ENCODE peak calls at places on chromosomes 4 and X, in six cellular contexts. F is choroid plexus epithelial cell, O is activated gamma-delta T cell treated with Interleukin-2 at 50 U/mL for 16 hours, S is erythroblast, G is NCI-H2029, J is HEK293T. D is an unnamed sample.

GRCh38 chr4:174332741-174333493 is 49.2 kb downstream of the CEP44 start:
- DNase-seq in F (peak), S (no peak), G (no peak), J (no peak), O (no peak), D (no peak)

GRCh38 chrX:27917713-27918500 is 63.3 kb downstream of the DCAF8L1 start:
- DNase-seq in O (no peak), F (no peak), J (no peak), G (no peak), S (no peak), D (no peak)

GRCh38 chrX:17405225-17405969 is 30.4 kb downstream of the NHS start:
- DNase-seq in J (no peak), O (no peak), F (no peak), G (no peak), S (no peak), D (no peak)

GRCh38 chr4:132427125-132427524 is 722.0 kb upstream of the PCDH10 start:
- DNase-seq in O (no peak), F (no peak), G (no peak), S (no peak), J (no peak), D (no peak)

GRCh38 chr4:124092101-124093057 is 620.2 kb downstream of the ANKRD50 start:
- DNase-seq in S (no peak), G (no peak), J (no peak), O (no peak), F (peak), D (no peak)

GRCh38 chr4:94621491-94622080 is 136.2 kb upstream of the BMPR1B start:
- DNase-seq in O (no peak), J (peak), S (peak), G (no peak), F (peak), D (no peak)

GRCh38 chr4:159153669-159154068 is 50.8 kb downstream of the RAPGEF2 start:
- DNase-seq in G (no peak), S (no peak), J (no peak), F (no peak), O (no peak), D (no peak)

GRCh38 chr4:130486186-130486585 is 1390.2 kb downstream of the C4orf33 start:
- DNase-seq in G (no peak), O (no peak), S (no peak), F (peak), J (no peak), D (no peak)

GRCh38 chrX:132636080-132636479 is 147.2 kb upstream of the MBNL3 start:
- DNase-seq in F (peak), S (no peak), G (peak), J (no peak), O (no peak), D (no peak)

GRCh38 chr4:113872426-113873260 is 106.8 kb downstream of the ARSJ start:
- DNase-seq in F (peak), G (no peak), S (no peak), O (no peak), J (no peak), D (no peak)

GRCh38 chrX:63929608-63930007 is 144.6 kb upstream of the ARHGEF9 start:
- DNase-seq in J (no peak), S (no peak), G (no peak), O (no peak), F (no peak), D (no peak)

GRCh38 chr4:1370321-1371124 is 23.5 kb downstream of the UVSSA start:
- DNase-seq in F (no peak), O (no peak), G (no peak), J (no peak), S (no peak), D (no peak)

GRCh38 chr4:80184053-80184790 is 13.1 kb upstream of the PRDM8 start:
- DNase-seq in G (no peak), J (peak), F (peak), S (peak), O (peak), D (peak)

GRCh38 chr4:139015948-139016451 is 419 bp downstream of the NOCT start:
- DNase-seq in O (peak), J (no peak), S (peak), F (peak), G (peak), D (no peak)

GRCh38 chrX:140141444-140142029 is 176.2 kb upstream of the CXorf66 start:
- DNase-seq in S (peak), J (peak), G (no peak), O (peak), F (peak), D (no peak)

GRCh38 chr4:81375745-81376144 is 96.0 kb downstream of the RASGEF1B start:
- DNase-seq in S (peak), G (no peak), F (no peak), O (no peak), J (no peak), D (no peak)

GRCh38 chr4:105632599-105632998 is 75.9 kb downstream of the INTS12 start:
- DNase-seq in O (no peak), S (no peak), G (no peak), F (no peak), J (no peak), D (no peak)

GRCh38 chr4:175536852-175537453 is 275.1 kb downstream of the GPM6A start:
- DNase-seq in S (peak), F (peak), J (peak), G (peak), O (no peak), D (peak)

GRCh38 chr4:145012841-145013240 is 85.2 kb downstream of the ANAPC10 start:
- DNase-seq in O (no peak), J (no peak), F (peak), G (no peak), S (no peak), D (peak)

GRCh38 chrX:51892921-51893745 is at the start of gene MAGED1:
- DNase-seq in F (peak), S (peak), J (peak), O (peak), G (peak), D (peak)

GRCh38 chr4:145179201-145179860 is 1.1 kb downstream of the OTUD4 start:
- DNase-seq in F (peak), G (peak), O (peak), S (peak), J (peak), D (no peak)

GRCh38 chrX:130020661-130021324 is 38.4 kb downstream of the BCORL1 start:
- DNase-seq in F (no peak), S (no peak), O (no peak), G (no peak), J (no peak), D (no peak)

GRCh38 chr4:168711197-168712120 is 214.6 kb downstream of the PALLD start:
- DNase-seq in G (no peak), S (no peak), F (peak), O (no peak), J (no peak), D (peak)

GRCh38 chr4:139950568-139950967 is 203.4 kb downstream of the MAML3 start:
- DNase-seq in G (no peak), J (no peak), S (no peak), F (peak), O (no peak), D (no peak)

GRCh38 chrX:139106111-139106510 is 394.6 kb upstream of the FGF13 start:
- DNase-seq in J (no peak), O (no peak), G (no peak), F (no peak), S (no peak), D (peak)

GRCh38 chr4:10185518-10186227 is 69.1 kb upstream of the WDR1 start:
- DNase-seq in G (no peak), F (no peak), O (no peak), S (peak), J (no peak), D (no peak)

GRCh38 chr4:188399834-188400233 is 260.6 kb downstream of the TRIML1 start:
- DNase-seq in J (no peak), F (no peak), S (no peak), G (no peak), O (no peak), D (no peak)

GRCh38 chrX:30906726-30907125 is 17.7 kb upstream of the TAB3 start:
- DNase-seq in G (no peak), S (no peak), O (no peak), F (peak), J (no peak), D (peak)

GRCh38 chrX:128769511-128769910 is 717.3 kb upstream of the ACTRT1 start:
- DNase-seq in G (no peak), S (no peak), J (no peak), F (peak), O (no peak), D (no peak)

D was measured in GM04504.